ENCODE peak calls at places on chromosomes 4 and X, in eight cellular contexts. Z is Panc1, A is psoas muscle, P is left ventricle myocardium inferior, S is PC-3, N is MM.1S, Y is GM12878, Q is cardiac muscle cell. C is an unnamed sample. For H3K27me3, the result is how much of the 10 kb centered on the place peaks cover.

GRCh38 chrX:3346436-3347329 is at the start of gene MXRA5:
- DNase-seq in N (no peak), P (peak), Q (peak), S (no peak), A (no peak), Y (no peak), Z (no peak), C (no peak)

GRCh38 chr4:155672342-155672741 is 5.7 kb downstream of the GUCY1A1 start:
- DNase-seq in S (peak), Y (no peak), A (no peak), Q (peak), Z (no peak), P (no peak), N (no peak), C (no peak)

GRCh38 chr4:74536557-74536956 is 91.6 kb downstream of the AREG start:
- DNase-seq in N (no peak), A (no peak), Z (no peak), Q (no peak), S (peak), Y (no peak), P (no peak), C (no peak)

GRCh38 chrX:1661048-1661921 is 46.4 kb downstream of the ASMT start:
- DNase-seq in S (no peak), Q (no peak), P (peak), N (peak), A (peak), Z (no peak), Y (peak), C (no peak)

GRCh38 chrX:52261463-52262194 is 76.9 kb downstream of the MAGED4 start:
- DNase-seq in P (peak), Z (peak), Q (peak), A (peak), S (peak), N (peak), Y (peak), C (peak)

GRCh38 chrX:14505648-14506047 is 23.7 kb upstream of the GLRA2 start:
- DNase-seq in Z (no peak), A (no peak), N (no peak), Y (no peak), P (no peak), Q (no peak), S (no peak), C (no peak)

GRCh38 chr4:142883433-142883832 is 37.3 kb upstream of the INPP4B start:
- DNase-seq in Y (no peak), Z (no peak), S (peak), Q (peak), A (no peak), P (no peak), N (no peak), C (no peak)

GRCh38 chr4:91147067-91147466 is 1019.9 kb downstream of the CCSER1 start:
- DNase-seq in N (no peak), P (no peak), A (no peak), Z (no peak), Y (no peak), S (no peak), Q (no peak), C (no peak)

GRCh38 chr4:1569461-1570151 is 114.5 kb downstream of the FAM53A start:
- DNase-seq in S (no peak), Z (no peak), A (no peak), N (no peak), P (no peak), Q (no peak), Y (no peak), C (no peak)

GRCh38 chrX:107834273-107835201 is 8.9 kb downstream of the MID2 start:
- DNase-seq in Y (no peak), P (no peak), N (no peak), Z (no peak), S (no peak), Q (no peak), A (no peak), C (no peak)

GRCh38 chrX:20347486-20347885 is 80.8 kb upstream of the RPS6KA3 start:
- DNase-seq in S (no peak), Y (no peak), N (no peak), Q (no peak), P (no peak), A (no peak), Z (no peak), C (no peak)

GRCh38 chr4:92299152-92299551 is 4.6 kb upstream of the GRID2 start:
- DNase-seq in Q (no peak), N (no peak), Z (no peak), S (peak), Y (no peak), P (no peak), A (no peak), C (no peak)

GRCh38 chr4:16122225-16122624 is 38.4 kb upstream of the PROM1 start:
- DNase-seq in Q (no peak), A (no peak), P (no peak), N (no peak), S (no peak), Y (no peak), Z (no peak), C (no peak)

GRCh38 chrX:1248381-1249061 is 20.1 kb upstream of the CSF2RA start:
- DNase-seq in N (no peak), Q (peak), Y (no peak), S (no peak), P (no peak), Z (no peak), A (no peak), C (no peak)

GRCh38 chrX:20620301-20620700 is 353.6 kb upstream of the RPS6KA3 start:
- DNase-seq in P (no peak), Q (no peak), N (no peak), S (peak), Z (no peak), A (no peak), Y (no peak), C (no peak)

GRCh38 chrX:31524182-31524581 is 452.3 kb upstream of the FTHL17 start:
- DNase-seq in A (no peak), P (no peak), S (no peak), Q (no peak), Y (no peak), Z (no peak), N (no peak), C (no peak)

GRCh38 chrX:45714864-45715263 is 514.2 kb upstream of the DIPK2B start:
- DNase-seq in Y (peak), N (no peak), Q (no peak), S (peak), P (no peak), Z (no peak), A (no peak), C (no peak)

GRCh38 chrX:135596495-135596894 is 76.0 kb downstream of the INTS6L start:
- DNase-seq in Q (peak), P (peak), Z (no peak), N (peak), Y (no peak), S (peak), A (peak), C (no peak)

GRCh38 chr4:143254479-143255216 is 69.9 kb downstream of the USP38 start:
- DNase-seq in S (no peak), N (no peak), A (no peak), Q (no peak), P (no peak), Y (no peak), Z (no peak), C (no peak)

GRCh38 chr4:48944252-48944651 is 37.7 kb upstream of the OCIAD2 start:
- DNase-seq in Y (no peak), A (no peak), Z (no peak), P (no peak), S (peak), N (no peak), Q (no peak), C (no peak)

GRCh38 chr4:151204925-151205524 is 71.9 kb upstream of the PRSS48 start:
- DNase-seq in P (no peak), Y (no peak), S (no peak), Z (no peak), N (no peak), A (no peak), Q (no peak), C (no peak)

GRCh38 chr4:154230723-154231122 is 260.9 kb downstream of the DCHS2 start:
- DNase-seq in Y (no peak), A (no peak), S (no peak), P (no peak), Q (no peak), Z (no peak), N (no peak), C (no peak)

GRCh38 chr4:165201806-165202205 is 5.6 kb upstream of the KLHL2 start:
- DNase-seq in Z (no peak), Q (no peak), S (no peak), A (no peak), N (no peak), P (no peak), Y (no peak), C (no peak)

GRCh38 chr4:27148211-27148895 is 287.7 kb downstream of the STIM2 start:
- DNase-seq in N (no peak), P (no peak), Y (no peak), A (no peak), Z (no peak), Q (no peak), S (peak), C (no peak)

GRCh38 chrX:147900349-147900748 is 11.4 kb upstream of the FMR1 start:
- DNase-seq in P (no peak), N (no peak), S (no peak), Y (no peak), A (no peak), Z (no peak), Q (no peak), C (no peak)

GRCh38 chrX:29215251-29215650 is 628.0 kb downstream of the IL1RAPL1 start:
- DNase-seq in Z (no peak), S (peak), Y (no peak), P (no peak), N (no peak), A (no peak), Q (no peak), C (no peak)

GRCh38 chrX:40003071-40003981 is 94.4 kb downstream of the BCOR start:
- DNase-seq in A (no peak), N (no peak), P (no peak), Y (no peak), S (no peak), Z (no peak), Q (no peak), C (no peak)

GRCh38 chr4:1246111-1246881 is 2.6 kb downstream of the CTBP1 start:
- DNase-seq in Y (no peak), A (peak), S (peak), P (peak), Z (no peak), N (no peak), Q (no peak), C (no peak)

GRCh38 chr4:168846414-168846813 is 163.6 kb downstream of the CBR4 start:
- DNase-seq in A (no peak), P (no peak), N (no peak), Y (no peak), S (no peak), Z (no peak), Q (no peak), C (no peak)

GRCh38 chr4:168850016-168850415 is 160.0 kb downstream of the CBR4 start:
- DNase-seq in Z (no peak), A (no peak), S (no peak), Q (no peak), Y (no peak), P (no peak), N (no peak), C (no peak)

GRCh38 chr4:168845897-168846296 is 164.2 kb downstream of the CBR4 start:
- DNase-seq in S (no peak), Y (no peak), Z (no peak), A (no peak), P (no peak), Q (no peak), N (no peak), C (no peak)

GRCh38 chr4:168848977-168849687 is 160.9 kb downstream of the CBR4 start:
- DNase-seq in N (no peak), Y (no peak), P (no peak), Z (no peak), A (no peak), Q (peak), S (no peak), C (no peak)

DNA sequence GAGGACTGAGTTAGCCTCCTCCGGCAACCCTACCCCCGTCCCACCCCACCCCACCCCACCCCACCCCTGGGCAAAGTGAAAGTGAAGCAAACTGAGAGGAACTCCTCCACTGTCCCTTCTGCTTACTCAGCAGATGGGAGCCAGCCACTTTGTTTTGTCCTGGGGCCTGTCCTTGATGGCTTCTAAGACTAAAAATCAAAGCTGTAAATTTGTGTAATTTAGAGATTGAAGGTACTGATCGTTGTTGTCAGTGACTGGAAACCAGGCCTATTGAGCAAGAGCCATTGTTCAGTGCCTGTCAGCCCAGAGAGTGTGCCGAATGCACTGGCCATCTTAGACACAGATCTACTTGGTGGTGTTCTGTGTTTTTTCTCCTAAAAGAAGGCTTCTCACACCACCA is 161.9 kb downstream of the CBR4 start:
- DNase-seq in N (no peak), Y (no peak), P (no peak), Q (no peak), Z (no peak), A (no peak), S (no peak), C (no peak)
- H3K27ac ChIP-seq in N (no peak), Y (no peak), P (peak), Q (peak), Z (no peak), A (peak), S (no peak), C (peak)

DNA sequence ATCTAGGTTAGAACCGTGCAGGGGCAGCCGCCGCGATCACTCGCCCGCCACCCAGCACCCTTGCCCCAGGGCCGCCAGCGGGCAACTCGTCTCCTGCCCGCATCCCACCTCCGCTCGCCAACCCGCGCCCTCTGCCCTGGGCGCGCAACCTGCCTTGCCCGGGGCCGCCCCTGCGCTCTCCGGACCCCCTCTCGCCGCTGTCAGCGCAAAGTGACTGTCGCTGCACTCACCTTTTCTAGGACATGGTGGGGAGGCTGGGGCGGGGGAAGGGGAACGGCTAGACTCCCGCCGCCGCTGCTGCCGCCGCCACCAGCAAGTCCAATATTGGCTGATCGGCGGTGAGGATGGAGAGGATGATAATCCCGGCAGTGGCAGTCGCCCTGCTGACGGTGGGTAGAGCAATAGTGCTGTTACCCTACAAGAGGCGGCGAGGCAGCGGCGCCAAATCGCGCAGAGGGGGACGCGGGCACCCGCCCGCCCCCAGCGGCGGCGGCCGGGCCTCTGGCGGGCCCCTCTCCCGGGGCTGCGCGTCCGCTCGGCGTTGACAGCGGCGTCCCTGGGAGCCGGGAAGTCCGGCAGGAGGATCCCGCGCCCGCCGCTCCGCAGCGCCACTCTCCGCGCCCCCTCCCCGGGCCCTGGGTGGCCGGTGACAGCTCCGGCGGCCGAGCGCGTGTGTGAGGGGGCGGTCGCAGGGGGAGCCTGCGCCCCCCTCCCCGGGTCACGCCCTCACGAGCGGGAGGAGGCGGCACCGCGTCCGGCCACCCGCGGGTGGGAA is 2.3 kb upstream of the NR3C2 start:
- DNase-seq in Z (no peak), S (peak), A (peak), P (peak), N (peak), Q (peak), Y (no peak), C (peak)
- TF ChIP-seq CTCF in Z (no peak), S (no peak), A (peak), P (peak), N (no peak), Q (no peak), Y (no peak), C (no peak)

GRCh38 chrX:10634681-10635161 is 14.3 kb upstream of the MID1 start:
- DNase-seq in Z (no peak), N (no peak), Q (no peak), P (no peak), Y (no peak), A (no peak), S (peak), C (no peak)
- H3K27me3 ChIP-seq in Z (under half), N (under half), Q (under half), P (under half), Y (under half), A (under half), S (under half), C (under half)

DNA sequence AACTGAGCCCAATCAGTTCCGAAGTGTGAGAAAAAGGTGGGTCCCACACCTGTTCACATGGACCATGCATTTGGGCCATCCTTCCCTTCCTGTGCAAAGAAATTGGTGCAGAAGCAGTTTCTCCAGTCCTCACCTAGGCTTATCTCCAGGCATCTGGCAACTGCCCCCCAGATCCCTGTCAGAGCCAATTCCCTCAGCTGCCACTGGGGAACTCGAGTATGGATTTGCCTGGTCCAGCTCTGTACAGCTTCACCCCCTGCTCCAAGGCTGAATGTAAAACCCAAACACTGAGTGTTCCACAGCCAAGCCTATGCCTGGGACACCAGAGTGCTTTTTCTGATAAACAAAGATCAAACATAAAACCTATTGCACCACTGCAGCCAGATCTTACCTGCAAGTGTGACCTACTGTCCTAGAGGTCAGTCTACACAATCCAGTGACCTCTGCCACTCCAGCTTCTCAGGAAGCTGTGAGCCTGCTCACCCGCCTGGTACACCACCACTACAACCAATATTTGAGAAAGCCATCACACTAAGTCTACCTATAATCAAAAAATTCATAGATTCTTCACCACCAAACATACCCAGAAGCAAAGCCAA is 136.4 kb downstream of the STPG2 start:
- DNase-seq in N (no peak), A (no peak), Y (no peak), S (no peak), P (no peak), Z (no peak), Q (no peak), C (no peak)
- H3K27ac ChIP-seq in N (no peak), A (no peak), Y (no peak), S (no peak), P (no peak), Z (no peak), Q (no peak), C (no peak)

GRCh38 chr4:159279084-159279483 is 176.2 kb downstream of the RAPGEF2 start:
- DNase-seq in N (no peak), A (no peak), S (no peak), Q (no peak), P (no peak), Z (no peak), Y (no peak), C (peak)
- TF ChIP-seq CTCF in N (no peak), A (no peak), S (no peak), Q (no peak), P (peak), Z (no peak), Y (no peak), C (no peak)

DNA sequence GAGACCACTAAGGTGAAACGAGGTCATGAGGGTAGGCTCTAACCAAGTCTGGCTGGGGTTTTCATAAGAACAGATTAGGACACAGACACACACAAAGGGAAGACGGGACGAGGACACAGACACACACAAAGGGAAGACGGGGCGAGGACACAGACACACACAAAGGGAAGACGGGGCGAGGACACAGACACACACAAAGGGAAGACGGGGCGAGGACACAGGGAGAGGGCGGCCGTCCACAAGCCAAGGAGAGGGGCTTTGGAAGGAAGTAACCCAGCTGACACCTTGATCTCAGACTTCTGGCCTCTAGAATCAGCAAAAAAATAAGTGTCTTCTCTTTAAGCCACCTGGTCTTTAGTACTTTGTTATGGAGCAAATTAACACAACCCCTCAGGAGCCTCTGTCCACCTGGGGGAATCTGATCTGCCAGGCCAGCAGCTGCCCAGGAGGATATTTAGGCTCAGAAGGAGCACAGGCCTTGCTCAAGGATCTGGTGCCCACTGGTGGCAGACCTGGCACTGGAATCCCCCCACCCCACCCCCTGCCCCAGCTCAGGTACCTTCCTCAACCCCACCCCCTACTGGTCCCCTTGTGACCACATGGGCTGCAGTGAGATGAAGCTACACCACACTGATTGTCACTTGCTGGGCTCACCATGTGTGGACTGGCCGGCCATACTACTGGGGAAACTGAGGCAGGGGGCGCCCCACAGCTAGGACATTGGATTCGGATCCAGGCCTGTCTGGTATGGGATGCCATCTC is 2.8 kb downstream of the ABLIM2 start:
- DNase-seq in N (no peak), Q (no peak), Z (no peak), A (no peak), S (no peak), P (no peak), Y (no peak), C (no peak)
- H3K27me3 ChIP-seq in N (half or more), Q (half or more), Z (under half), A (under half), S (under half), P (under half), Y (under half), C (under half)

GRCh38 chrX:97026406-97026805 is 142.7 kb downstream of the RPA4 start:
- DNase-seq in Q (peak), P (no peak), S (peak), Z (no peak), Y (no peak), N (peak), A (no peak), C (no peak)
- H3K27ac ChIP-seq in Q (no peak), P (no peak), S (no peak), Z (no peak), Y (no peak), N (no peak), A (no peak), C (no peak)

DNA sequence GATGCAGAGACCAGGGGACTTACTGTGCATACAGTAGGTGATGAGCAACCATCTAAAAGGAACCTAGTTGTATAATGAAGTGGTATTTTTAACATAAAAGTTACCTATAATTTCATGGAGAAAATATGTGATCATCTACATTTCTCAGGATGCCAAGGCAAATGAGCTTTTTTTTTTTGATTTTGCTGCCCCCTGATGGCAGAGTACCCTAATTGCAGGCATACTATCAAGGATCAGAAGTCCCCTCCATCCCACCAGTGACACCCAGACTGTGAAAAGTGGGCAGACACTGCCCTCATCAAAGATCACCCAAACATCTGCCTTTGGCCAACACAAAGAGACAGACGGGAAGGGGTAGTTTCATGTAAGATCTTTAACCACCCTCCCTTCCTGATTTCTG is 9.6 kb upstream of the ABLIM2 start:
- DNase-seq in A (no peak), Q (no peak), P (no peak), N (no peak), Z (no peak), Y (no peak), S (no peak), C (no peak)
- TF ChIP-seq CTCF in A (peak), Q (peak), P (peak), N (peak), Z (no peak), Y (peak), S (peak), C (no peak)

GRCh38 chr4:44806076-44806475 is 79.7 kb upstream of the GNPDA2 start:
- DNase-seq in A (no peak), P (no peak), N (peak), S (no peak), Z (no peak), Y (no peak), Q (no peak), C (no peak)

GRCh38 chr4:44801384-44801783 is 75.0 kb upstream of the GNPDA2 start:
- DNase-seq in S (no peak), P (no peak), N (no peak), Q (no peak), Y (no peak), Z (no peak), A (no peak), C (no peak)

GRCh38 chr4:44804301-44804700 is 77.9 kb upstream of the GNPDA2 start:
- DNase-seq in Y (no peak), S (no peak), Z (no peak), N (no peak), A (no peak), P (no peak), Q (no peak), C (no peak)
- H3K27me3 ChIP-seq in Y (under half), S (under half), Z (under half), N (under half), A (under half), P (under half), Q (under half), C (under half)